ENCODE peak calls at places on chromosome 16, in nine cellular contexts. L is mucosa of descending colon, M is small intestine, X is right cardiac atrium, H is adrenal gland, D is ovary, K is lower leg skin, E is H1, R is BJ. W is an unnamed sample.

GRCh38 chr16:81181013-81181720 is 57.3 kb upstream of the BCO1 start:
- DNase-seq in R (peak; percentile 90), M (peak; percentile 32), H (peak; percentile 93), L (no peak), X (peak; percentile 90), K (peak; percentile 93), D (peak; percentile 91), E (peak; percentile 81), W (peak; percentile 89)

GRCh38 chr16:15526731-15527130 is 92.3 kb downstream of the BMERB1 start:
- DNase-seq in L (no peak), D (no peak), M (no peak), X (no peak), R (no peak), H (no peak), E (no peak), K (no peak), W (no peak)

GRCh38 chr16:89085755-89086154 is 7.9 kb upstream of the ACSF3 start:
- DNase-seq in X (peak; percentile 27), M (no peak), D (no peak), K (no peak), H (no peak), L (no peak), E (no peak), R (no peak), W (no peak)

GRCh38 chr16:15953477-15953876 is 4.1 kb downstream of the ABCC1 start:
- DNase-seq in L (no peak), X (no peak), K (no peak), M (no peak), H (peak; percentile 4), D (no peak), R (no peak), E (no peak), W (no peak)

GRCh38 chr16:87664792-87665191 is 62.5 kb downstream of the JPH3 start:
- DNase-seq in E (no peak), K (no peak), H (no peak), X (no peak), R (no peak), D (no peak), M (no peak), L (no peak), W (no peak)

GRCh38 chr16:106623-107324 is 28.7 kb downstream of the MPG start:
- DNase-seq in D (peak; percentile 67), H (peak; percentile 79), L (no peak), E (peak; percentile 70), R (no peak), X (no peak), M (peak; percentile 76), K (peak; percentile 60), W (no peak)

GRCh38 chr16:75868636-75869389 is 142.5 kb upstream of the CPHXL start:
- DNase-seq in E (no peak), R (no peak), D (no peak), X (no peak), H (no peak), L (no peak), M (no peak), K (no peak), W (no peak)

GRCh38 chr16:15434425-15435215 is at the start of gene BMERB1:
- DNase-seq in D (peak; percentile 70), E (peak; percentile 91), R (no peak), L (peak; percentile 67), X (peak; percentile 93), M (no peak), K (no peak), H (peak; percentile 47), W (peak; percentile 37)

GRCh38 chr16:84223456-84223855 is 16.4 kb downstream of the KCNG4 start:
- DNase-seq in R (no peak), X (no peak), M (no peak), E (no peak), L (no peak), K (no peak), H (no peak), D (no peak), W (no peak)

GRCh38 chr16:58582133-58582532 is 47.5 kb downstream of the CNOT1 start:
- DNase-seq in M (no peak), L (no peak), R (no peak), H (no peak), E (no peak), D (no peak), X (no peak), K (no peak), W (no peak)

GRCh38 chr16:49089533-49089932 is 192.1 kb downstream of the CBLN1 start:
- DNase-seq in M (no peak), D (no peak), R (no peak), X (no peak), E (no peak), K (no peak), H (no peak), L (no peak), W (no peak)

GRCh38 chr16:49084628-49085390 is 196.8 kb downstream of the CBLN1 start:
- DNase-seq in H (no peak), E (no peak), L (no peak), K (no peak), X (no peak), R (no peak), D (no peak), M (no peak), W (no peak)

GRCh38 chr16:49081556-49081955 is 200.1 kb downstream of the CBLN1 start:
- DNase-seq in X (no peak), D (no peak), L (no peak), E (no peak), M (no peak), R (no peak), H (no peak), K (no peak), W (no peak)

GRCh38 chr16:49089039-49089438 is 192.6 kb downstream of the CBLN1 start:
- DNase-seq in X (no peak), R (no peak), H (no peak), E (no peak), K (no peak), M (no peak), L (no peak), D (no peak), W (no peak)

DNA sequence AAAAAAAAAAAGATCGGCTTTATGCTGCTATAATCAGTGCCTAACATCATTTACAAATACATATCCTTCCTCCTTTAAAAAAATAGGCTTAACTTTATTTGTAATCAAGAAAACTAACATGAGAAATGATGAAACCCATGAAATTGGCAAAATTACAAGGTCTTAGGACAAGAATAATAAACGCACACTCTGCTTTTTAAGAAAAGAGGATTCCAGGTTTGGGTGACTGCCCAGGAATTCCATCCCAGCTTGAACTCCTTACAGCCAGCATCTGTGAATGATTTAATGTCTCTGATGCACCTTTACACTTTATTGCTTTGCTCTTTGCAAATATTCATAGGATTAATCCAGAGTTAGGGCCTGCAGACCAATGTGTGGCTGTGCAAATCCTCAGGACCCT is 195.9 kb downstream of the CBLN1 start:
- DNase-seq in L (no peak), R (no peak), X (no peak), D (no peak), M (no peak), H (no peak), K (no peak), E (no peak), W (no peak)
- H3K4me3 ChIP-seq in L (no peak overlapping the region), R (no peak overlapping the region), X (no peak overlapping the region), D (no peak overlapping the region), M (no peak overlapping the region), H (no peak overlapping the region), K (no peak overlapping the region), E (no peak overlapping the region), W (no peak overlapping the region)

GRCh38 chr16:69561901-69562300 is 3.9 kb upstream of the NFAT5 start:
- DNase-seq in L (no peak), M (peak; percentile 82), K (no peak), H (no peak), X (no peak), D (no peak), R (no peak), E (no peak), W (no peak)

GRCh38 chr16:69565611-69566436 is at the start of gene NFAT5:
- DNase-seq in M (peak; percentile 80), E (peak; percentile 98), R (peak; percentile 26), D (peak; percentile 89), K (peak; percentile 80), H (peak; percentile 90), X (peak; percentile 95), L (peak; percentile 92), W (peak; percentile 41)

GRCh38 chr16:69564845-69565610 is 738 bp upstream of the NFAT5 start:
- DNase-seq in L (no peak), D (no peak), M (peak; percentile 18), H (no peak), E (no peak), K (no peak), R (no peak), X (no peak), W (no peak)

GRCh38 chr16:69562818-69563217 is 2.9 kb upstream of the NFAT5 start:
- DNase-seq in M (no peak), R (no peak), D (no peak), H (no peak), X (no peak), K (no peak), E (no peak), L (no peak), W (no peak)

GRCh38 chr16:69563605-69564580 is 1.9 kb upstream of the NFAT5 start:
- DNase-seq in K (no peak), H (no peak), R (no peak), D (no peak), E (peak; percentile 51), M (peak; percentile 15), L (no peak), X (no peak), W (no peak)
- H3K4me3 ChIP-seq in K (no peak overlapping the region), H (no peak overlapping the region), R (no peak overlapping the region), D (no peak overlapping the region), E (peak overlapping the region; percentile 33), M (no peak overlapping the region), L (no peak overlapping the region), X (peak overlapping the region; percentile 85), W (peak overlapping the region; percentile 8)

GRCh38 chr16:83125999-83126568 is 499.3 kb downstream of the CDH13 start:
- DNase-seq in R (no peak), M (no peak), E (no peak), D (no peak), H (no peak), K (no peak), X (no peak), L (no peak), W (no peak)
- H3K4me3 ChIP-seq in R (no peak overlapping the region), M (no peak overlapping the region), E (no peak overlapping the region), D (no peak overlapping the region), H (no peak overlapping the region), K (no peak overlapping the region), X (no peak overlapping the region), L (no peak overlapping the region), W (no peak overlapping the region)

GRCh38 chr16:2968738-2969544 is at the start of gene PAQR4:
- DNase-seq in D (peak; percentile 72), R (peak; percentile 48), M (peak; percentile 88), E (peak; percentile 95), K (peak; percentile 73), L (peak; percentile 90), H (peak; percentile 85), X (peak; percentile 95), W (peak; percentile 39)

GRCh38 chr16:2967211-2967631 is 1.9 kb upstream of the PAQR4 start:
- DNase-seq in H (no peak), X (peak; percentile 50), R (no peak), M (no peak), E (peak; percentile 47), L (no peak), D (no peak), K (no peak), W (no peak)

GRCh38 chr16:2968368-2968737 is 795 bp upstream of the PAQR4 start:
- DNase-seq in H (no peak), L (peak; percentile 77), R (no peak), K (no peak), E (no peak), D (no peak), X (no peak), M (peak; percentile 35), W (no peak)

GRCh38 chr16:2966803-2967184 is 2.4 kb upstream of the PAQR4 start:
- DNase-seq in D (no peak), K (no peak), M (no peak), H (no peak), E (peak; percentile 56), X (peak; percentile 73), L (peak; percentile 73), R (no peak), W (no peak)

GRCh38 chr16:2967721-2968161 is 1.4 kb upstream of the PAQR4 start:
- DNase-seq in X (peak; percentile 53), D (no peak), R (no peak), E (peak; percentile 47), M (no peak), K (no peak), L (peak; percentile 62), H (no peak), W (no peak)
- H3K4me3 ChIP-seq in X (no peak overlapping the region), D (no peak overlapping the region), R (no peak overlapping the region), E (peak overlapping the region; percentile 94), M (no peak overlapping the region), K (no peak overlapping the region), L (no peak overlapping the region), H (no peak overlapping the region), W (no peak overlapping the region)

W was measured in skeletal muscle cell.